ENCODE peak calls at places on chromosomes 11 and 22, in seven cellular contexts. One of them, this sample, is unnamed.

GRCh38 chr11:73178092-73178539 is 36.0 kb upstream of the FCHSD2 start:
- DNase-seq in AG09309: peak; percentile 64
- DNase-seq in GM23338: peak; percentile 89
- DNase-seq in cardiac muscle cell: peak; percentile 93
- DNase-seq in GM12865: peak; percentile 92
- DNase-seq in PC-3: peak; percentile 92
- DNase-seq in endodermal cell: peak; percentile 91
- DNase-seq in this sample: peak; percentile 60

GRCh38 chr11:34727228-34727737 is 106.4 kb downstream of the EHF start:
- DNase-seq in cardiac muscle cell: no peak
- DNase-seq in AG09309: no peak
- DNase-seq in endodermal cell: no peak
- DNase-seq in PC-3: no peak
- DNase-seq in GM23338: no peak
- DNase-seq in GM12865: no peak
- DNase-seq in this sample: no peak

GRCh38 chr11:33135216-33135615 is 26.1 kb downstream of the CSTF3 start:
- DNase-seq in PC-3: no peak
- DNase-seq in GM12865: no peak
- DNase-seq in AG09309: peak; percentile 59
- DNase-seq in endodermal cell: no peak
- DNase-seq in GM23338: no peak
- DNase-seq in cardiac muscle cell: peak; percentile 81
- DNase-seq in this sample: peak; percentile 72

GRCh38 chr11:130760515-130761125 is 155.7 kb downstream of the SNX19 start:
- DNase-seq in GM23338: peak; percentile 47
- DNase-seq in AG09309: no peak
- DNase-seq in PC-3: no peak
- DNase-seq in GM12865: no peak
- DNase-seq in endodermal cell: peak; percentile 82
- DNase-seq in cardiac muscle cell: no peak
- DNase-seq in this sample: no peak

GRCh38 chr22:50416996-50417395 is 57.8 kb downstream of the SBF1 start:
- DNase-seq in PC-3: no peak
- DNase-seq in endodermal cell: no peak
- DNase-seq in GM12865: no peak
- DNase-seq in AG09309: no peak
- DNase-seq in cardiac muscle cell: no peak
- DNase-seq in GM23338: no peak
- DNase-seq in this sample: no peak

GRCh38 chr11:4044971-4045646 is 49.5 kb upstream of the RRM1 start:
- DNase-seq in cardiac muscle cell: peak; percentile 40
- DNase-seq in GM12865: no peak
- DNase-seq in AG09309: no peak
- DNase-seq in GM23338: no peak
- DNase-seq in PC-3: no peak
- DNase-seq in endodermal cell: no peak
- DNase-seq in this sample: no peak

GRCh38 chr11:96149743-96150555 is 193.0 kb downstream of the MAML2 start:
- DNase-seq in PC-3: peak; percentile 77
- DNase-seq in GM23338: no peak
- DNase-seq in endodermal cell: no peak
- DNase-seq in GM12865: no peak
- DNase-seq in AG09309: peak; percentile 74
- DNase-seq in cardiac muscle cell: peak; percentile 62
- DNase-seq in this sample: peak; percentile 68

GRCh38 chr22:30890689-30891442 is 77.7 kb downstream of the MORC2 start:
- DNase-seq in AG09309: no peak
- DNase-seq in PC-3: peak; percentile 53
- DNase-seq in GM23338: peak; percentile 71
- DNase-seq in GM12865: peak; percentile 49
- DNase-seq in cardiac muscle cell: peak; percentile 36
- DNase-seq in endodermal cell: peak; percentile 91
- DNase-seq in this sample: no peak

GRCh38 chr22:31489632-31490495 is at the start of gene EIF4ENIF1:
- DNase-seq in endodermal cell: peak; percentile 89
- DNase-seq in GM12865: peak; percentile 93
- DNase-seq in cardiac muscle cell: peak; percentile 92
- DNase-seq in AG09309: no peak
- DNase-seq in PC-3: peak; percentile 69
- DNase-seq in GM23338: peak; percentile 87
- DNase-seq in this sample: peak; percentile 45

GRCh38 chr11:72432347-72433287 is 1.7 kb downstream of the CLPB start:
- DNase-seq in AG09309: no peak
- DNase-seq in PC-3: no peak
- DNase-seq in cardiac muscle cell: no peak
- DNase-seq in GM12865: no peak
- DNase-seq in GM23338: no peak
- DNase-seq in endodermal cell: no peak
- DNase-seq in this sample: no peak

GRCh38 chr11:64324692-64325469 is 7.0 kb downstream of the PRDX5 start:
- DNase-seq in AG09309: no peak
- DNase-seq in cardiac muscle cell: no peak
- DNase-seq in GM12865: no peak
- DNase-seq in GM23338: no peak
- DNase-seq in PC-3: no peak
- DNase-seq in endodermal cell: no peak
- DNase-seq in this sample: no peak

GRCh38 chr11:43580735-43581369 is 99.7 kb upstream of the HSD17B12 start:
- DNase-seq in AG09309: no peak
- DNase-seq in endodermal cell: peak; percentile 78
- DNase-seq in GM23338: peak; percentile 70
- DNase-seq in cardiac muscle cell: no peak
- DNase-seq in PC-3: no peak
- DNase-seq in GM12865: no peak
- DNase-seq in this sample: no peak

GRCh38 chr22:50114221-50114981 is 24.6 kb downstream of the MOV10L1 start:
- DNase-seq in AG09309: peak; percentile 37
- DNase-seq in GM23338: no peak
- DNase-seq in cardiac muscle cell: peak; percentile 88
- DNase-seq in GM12865: no peak
- DNase-seq in PC-3: peak; percentile 42
- DNase-seq in endodermal cell: no peak
- DNase-seq in this sample: peak; percentile 39

DNA sequence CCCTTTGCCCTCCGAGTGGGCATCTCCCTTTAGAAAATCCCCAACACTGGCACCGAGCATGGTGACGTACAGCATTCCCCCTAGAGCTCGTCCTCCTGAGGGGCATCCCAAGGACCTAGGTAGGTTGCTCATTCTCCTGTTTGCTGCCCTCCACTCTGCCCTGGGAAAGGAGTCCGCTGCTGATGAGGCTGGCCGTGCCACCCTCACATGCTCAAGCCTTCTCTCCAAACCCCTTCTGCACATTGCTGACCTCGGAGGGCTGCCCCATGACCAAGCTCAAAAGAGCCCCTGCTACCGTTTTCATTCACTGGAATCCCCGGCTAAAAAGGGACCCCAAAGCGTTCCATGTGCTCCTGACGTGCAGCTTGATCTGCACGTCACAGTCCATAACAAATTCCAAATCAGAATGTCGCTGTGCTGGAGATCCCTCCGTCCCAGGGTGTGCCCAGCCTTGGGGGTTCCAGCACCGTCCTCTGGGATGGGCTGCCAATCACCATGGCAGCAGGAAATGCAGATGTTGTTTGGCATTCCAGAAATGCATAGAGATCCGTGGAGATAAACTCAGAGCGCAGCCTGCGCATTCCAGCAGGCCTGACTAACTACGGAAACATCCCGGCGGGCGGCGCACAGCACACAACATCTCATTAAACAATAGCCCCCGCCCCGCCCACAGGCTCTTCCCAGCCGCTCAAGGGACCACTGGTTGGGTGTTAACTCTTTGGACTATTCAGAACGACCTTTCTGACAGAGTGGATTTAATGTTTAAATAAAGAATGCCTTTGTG is 26.3 kb upstream of the GNB1L start:
- DNase-seq in GM23338: peak; percentile 99
- DNase-seq in AG09309: peak; percentile 70
- DNase-seq in cardiac muscle cell: peak; percentile 96
- DNase-seq in PC-3: peak; percentile 96
- DNase-seq in GM12865: no peak
- DNase-seq in endodermal cell: peak; percentile 98
- DNase-seq in this sample: peak; percentile 87
- H3K4me3 ChIP-seq in GM23338: peak overlapping the region; percentile 28
- H3K4me3 ChIP-seq in AG09309: no peak overlapping the region
- H3K4me3 ChIP-seq in cardiac muscle cell: no peak overlapping the region
- H3K4me3 ChIP-seq in PC-3: peak overlapping the region; percentile 12
- H3K4me3 ChIP-seq in GM12865: no peak overlapping the region
- H3K4me3 ChIP-seq in endodermal cell: peak overlapping the region; percentile 44
- H3K4me3 ChIP-seq in this sample: peak overlapping the region; percentile 7

DNA sequence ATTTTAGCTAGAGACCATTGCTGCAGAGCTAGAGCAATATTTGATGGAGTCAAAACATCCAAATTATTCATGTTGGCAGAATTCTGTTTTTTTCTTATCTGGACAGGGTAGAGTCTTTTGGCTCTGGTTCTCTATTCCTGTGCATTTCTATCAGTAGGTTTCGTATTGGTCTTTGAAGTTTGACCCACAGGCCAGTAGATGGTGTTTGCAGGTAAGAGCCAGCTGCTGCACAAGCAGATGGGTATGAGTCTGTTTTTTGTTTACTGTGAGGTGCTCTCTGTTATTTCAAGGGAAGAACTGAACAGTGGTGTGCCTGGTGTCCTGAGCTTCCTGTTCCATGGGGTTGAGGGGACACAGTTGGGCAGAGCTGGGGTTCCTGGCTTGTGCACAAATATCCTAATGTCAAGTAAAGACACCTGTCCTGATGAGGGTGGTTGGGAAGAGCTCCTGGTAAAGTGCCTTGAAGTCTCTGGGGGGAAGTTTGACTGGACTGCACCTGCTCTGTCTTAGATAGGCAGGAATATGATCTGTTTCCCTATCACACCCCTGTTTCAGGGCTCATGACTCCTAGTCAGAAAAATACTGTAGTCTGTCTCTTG is 34.0 kb upstream of the SLC22A25 start:
- DNase-seq in GM12865: peak; percentile 39
- DNase-seq in GM23338: peak; percentile 65
- DNase-seq in PC-3: peak; percentile 36
- DNase-seq in cardiac muscle cell: no peak
- DNase-seq in AG09309: no peak
- DNase-seq in endodermal cell: no peak
- DNase-seq in this sample: no peak
- TF ChIP-seq CTCF in GM12865: peak; percentile 40
- TF ChIP-seq CTCF in GM23338: peak; percentile 76
- TF ChIP-seq CTCF in PC-3: peak; percentile 53
- TF ChIP-seq CTCF in cardiac muscle cell: no peak
- TF ChIP-seq CTCF in AG09309: no peak
- TF ChIP-seq CTCF in endodermal cell: peak; percentile 36
- TF ChIP-seq CTCF in this sample: no peak

DNA sequence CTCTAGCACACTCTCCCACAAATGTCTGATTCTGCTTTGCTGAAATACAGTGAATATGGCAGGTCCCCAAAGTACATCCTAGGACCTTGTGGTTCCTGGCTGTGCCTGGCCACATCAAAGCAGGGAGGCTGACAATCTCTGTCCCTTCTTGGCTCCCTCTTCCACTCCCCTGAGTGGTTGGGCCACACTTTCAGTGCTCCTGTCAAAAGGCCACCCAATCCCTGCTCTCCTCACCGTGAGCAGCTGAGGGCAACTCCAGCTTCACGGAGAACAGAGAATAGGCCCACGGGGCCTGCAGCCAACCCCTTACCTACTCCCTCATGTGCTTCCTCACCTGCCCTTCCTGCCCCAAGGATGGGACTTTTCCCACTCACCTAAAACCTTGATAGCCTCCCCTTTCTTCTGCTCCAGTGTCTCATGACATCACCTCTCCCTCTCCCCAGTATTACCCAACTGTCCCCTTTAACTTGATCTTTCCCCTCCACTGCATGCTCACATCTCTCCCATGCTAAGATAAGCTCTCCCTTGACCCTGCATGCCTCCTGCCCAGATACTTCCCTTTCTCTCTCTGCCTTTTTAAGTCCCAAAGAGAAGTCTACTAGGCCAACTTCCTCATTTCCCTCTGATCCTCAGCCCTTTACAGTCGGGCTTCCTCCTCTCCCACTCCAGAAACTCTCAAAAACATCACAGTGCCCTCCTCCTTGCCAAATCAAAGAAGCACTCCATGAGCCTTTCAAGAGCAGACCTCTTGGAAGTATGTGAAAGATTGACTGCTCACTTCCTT is 14.7 kb downstream of the CD3E start:
- DNase-seq in GM23338: no peak
- DNase-seq in endodermal cell: no peak
- DNase-seq in GM12865: no peak
- DNase-seq in cardiac muscle cell: no peak
- DNase-seq in AG09309: no peak
- DNase-seq in PC-3: no peak
- DNase-seq in this sample: no peak
- H3K4me3 ChIP-seq in GM23338: no peak overlapping the region
- H3K4me3 ChIP-seq in endodermal cell: no peak overlapping the region
- H3K4me3 ChIP-seq in GM12865: no peak overlapping the region
- H3K4me3 ChIP-seq in cardiac muscle cell: no peak overlapping the region
- H3K4me3 ChIP-seq in AG09309: no peak overlapping the region
- H3K4me3 ChIP-seq in PC-3: no peak overlapping the region
- H3K4me3 ChIP-seq in this sample: no peak overlapping the region

GRCh38 chr11:2303627-2304155 is 1.9 kb downstream of the TSPAN32 start:
- DNase-seq in GM23338: no peak
- DNase-seq in PC-3: no peak
- DNase-seq in cardiac muscle cell: no peak
- DNase-seq in GM12865: no peak
- DNase-seq in AG09309: no peak
- DNase-seq in endodermal cell: no peak
- DNase-seq in this sample: no peak

GRCh38 chr11:2302844-2303626 is 1.2 kb downstream of the TSPAN32 start:
- DNase-seq in AG09309: no peak
- DNase-seq in PC-3: no peak
- DNase-seq in GM12865: no peak
- DNase-seq in cardiac muscle cell: no peak
- DNase-seq in endodermal cell: no peak
- DNase-seq in GM23338: no peak
- DNase-seq in this sample: no peak

GRCh38 chr11:2300936-2301630 is 635 bp downstream of the C11orf21 start:
- DNase-seq in cardiac muscle cell: no peak
- DNase-seq in GM12865: no peak
- DNase-seq in AG09309: no peak
- DNase-seq in PC-3: no peak
- DNase-seq in endodermal cell: no peak
- DNase-seq in GM23338: no peak
- DNase-seq in this sample: no peak

GRCh38 chr11:2301631-2302272 is at the start of the genes C11orf21 and TSPAN32:
- DNase-seq in GM12865: peak; percentile 10
- DNase-seq in GM23338: no peak
- DNase-seq in PC-3: peak; percentile 9
- DNase-seq in cardiac muscle cell: peak; percentile 77
- DNase-seq in AG09309: no peak
- DNase-seq in endodermal cell: no peak
- DNase-seq in this sample: no peak

DNA sequence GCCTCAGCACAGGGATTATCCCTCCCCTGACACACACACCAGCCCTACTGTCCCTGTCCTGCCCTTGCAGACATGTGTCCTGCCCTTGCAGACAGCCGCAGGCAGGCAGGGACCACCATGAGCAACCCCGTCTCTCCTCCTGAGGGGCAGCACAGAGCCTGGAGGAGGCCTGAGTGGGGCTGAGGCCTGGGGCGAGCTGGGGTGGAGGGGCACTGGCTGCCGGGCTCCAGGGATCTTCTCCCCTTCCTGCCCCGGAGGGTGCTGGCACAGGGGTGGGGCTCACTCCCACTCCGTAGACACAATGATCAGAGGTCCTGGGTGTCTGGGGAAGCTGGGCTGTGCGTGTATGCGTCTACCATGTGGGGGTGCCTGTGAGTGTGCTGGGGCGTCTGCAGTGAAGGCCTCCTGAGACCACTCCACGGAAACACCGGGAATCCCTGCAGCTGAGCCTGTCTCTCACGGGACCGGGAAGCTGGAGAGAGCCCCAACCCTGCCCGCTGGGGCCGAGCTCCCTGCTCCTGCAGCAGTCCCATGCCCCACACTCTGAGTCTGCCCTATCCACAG is 549 bp downstream of the TSPAN32 start:
- DNase-seq in GM12865: no peak
- DNase-seq in GM23338: no peak
- DNase-seq in AG09309: no peak
- DNase-seq in cardiac muscle cell: no peak
- DNase-seq in endodermal cell: peak; percentile 53
- DNase-seq in PC-3: no peak
- DNase-seq in this sample: no peak
- TF ChIP-seq CTCF in GM12865: no peak
- TF ChIP-seq CTCF in GM23338: no peak
- TF ChIP-seq CTCF in AG09309: no peak
- TF ChIP-seq CTCF in cardiac muscle cell: no peak
- TF ChIP-seq CTCF in endodermal cell: no peak
- TF ChIP-seq CTCF in PC-3: no peak
- TF ChIP-seq CTCF in this sample: no peak